ENCODE peak calls at places on chromosomes 7 and 10, in eight cellular contexts. One of them, this sample, is unnamed.

GRCh38 chr10:74246495-74246894 is 95.5 kb downstream of the ADK start:
- DNase-seq in GOT3: no peak
- DNase-seq in cerebellum: no peak
- DNase-seq in H9: no peak
- DNase-seq in stimulated activated naive B cell treated with anti-CD40 and anti-IgM and Interleukin-4, amounts not matched to agents 10 μg/mL and 1 μg/mL and 100 μg/mL, for 72 hours: no peak
- DNase-seq in heart right ventricle: no peak
- DNase-seq in activated CD4-positive, CD25-positive, alpha-beta regulatory T cell: no peak
- DNase-seq in BJ: no peak
- DNase-seq in this sample: no peak

GRCh38 chr7:3943779-3944520 is 642.9 kb downstream of the SDK1 start:
- DNase-seq in H9: no peak
- DNase-seq in heart right ventricle: no peak
- DNase-seq in stimulated activated naive B cell treated with anti-CD40 and anti-IgM and Interleukin-4, amounts not matched to agents 10 μg/mL and 1 μg/mL and 100 μg/mL, for 72 hours: no peak
- DNase-seq in GOT3: no peak
- DNase-seq in BJ: no peak
- DNase-seq in cerebellum: no peak
- DNase-seq in activated CD4-positive, CD25-positive, alpha-beta regulatory T cell: no peak
- DNase-seq in this sample: no peak

GRCh38 chr10:21125471-21126228 is 228.5 kb upstream of the NEBL start:
- DNase-seq in H9: no peak
- DNase-seq in heart right ventricle: no peak
- DNase-seq in activated CD4-positive, CD25-positive, alpha-beta regulatory T cell: no peak
- DNase-seq in cerebellum: peak
- DNase-seq in stimulated activated naive B cell treated with anti-CD40 and anti-IgM and Interleukin-4, amounts not matched to agents 10 μg/mL and 1 μg/mL and 100 μg/mL, for 72 hours: no peak
- DNase-seq in BJ: no peak
- DNase-seq in GOT3: no peak
- DNase-seq in this sample: no peak

GRCh38 chr7:7183833-7184463 is 1.6 kb downstream of the C1GALT1 start:
- DNase-seq in cerebellum: no peak
- DNase-seq in stimulated activated naive B cell treated with anti-CD40 and anti-IgM and Interleukin-4, amounts not matched to agents 10 μg/mL and 1 μg/mL and 100 μg/mL, for 72 hours: no peak
- DNase-seq in BJ: no peak
- DNase-seq in H9: no peak
- DNase-seq in activated CD4-positive, CD25-positive, alpha-beta regulatory T cell: no peak
- DNase-seq in heart right ventricle: no peak
- DNase-seq in GOT3: no peak
- DNase-seq in this sample: peak

GRCh38 chr10:851891-852290 is 79.6 kb downstream of the LARP4B start:
- DNase-seq in cerebellum: no peak
- DNase-seq in stimulated activated naive B cell treated with anti-CD40 and anti-IgM and Interleukin-4, amounts not matched to agents 10 μg/mL and 1 μg/mL and 100 μg/mL, for 72 hours: peak
- DNase-seq in H9: no peak
- DNase-seq in heart right ventricle: no peak
- DNase-seq in GOT3: no peak
- DNase-seq in BJ: no peak
- DNase-seq in activated CD4-positive, CD25-positive, alpha-beta regulatory T cell: no peak
- DNase-seq in this sample: no peak

GRCh38 chr7:47314728-47315601 is 266.9 kb downstream of the TNS3 start:
- DNase-seq in activated CD4-positive, CD25-positive, alpha-beta regulatory T cell: no peak
- DNase-seq in GOT3: no peak
- DNase-seq in cerebellum: peak
- DNase-seq in heart right ventricle: peak
- DNase-seq in BJ: peak
- DNase-seq in stimulated activated naive B cell treated with anti-CD40 and anti-IgM and Interleukin-4, amounts not matched to agents 10 μg/mL and 1 μg/mL and 100 μg/mL, for 72 hours: no peak
- DNase-seq in H9: no peak
- DNase-seq in this sample: no peak

GRCh38 chr10:74502963-74503608 is 323.3 kb upstream of the KAT6B start:
- DNase-seq in cerebellum: no peak
- DNase-seq in GOT3: no peak
- DNase-seq in activated CD4-positive, CD25-positive, alpha-beta regulatory T cell: no peak
- DNase-seq in heart right ventricle: no peak
- DNase-seq in BJ: peak
- DNase-seq in H9: no peak
- DNase-seq in stimulated activated naive B cell treated with anti-CD40 and anti-IgM and Interleukin-4, amounts not matched to agents 10 μg/mL and 1 μg/mL and 100 μg/mL, for 72 hours: no peak
- DNase-seq in this sample: peak

GRCh38 chr7:114652041-114652440 is 237.4 kb downstream of the FOXP2 start:
- DNase-seq in BJ: no peak
- DNase-seq in GOT3: no peak
- DNase-seq in heart right ventricle: no peak
- DNase-seq in cerebellum: no peak
- DNase-seq in stimulated activated naive B cell treated with anti-CD40 and anti-IgM and Interleukin-4, amounts not matched to agents 10 μg/mL and 1 μg/mL and 100 μg/mL, for 72 hours: no peak
- DNase-seq in activated CD4-positive, CD25-positive, alpha-beta regulatory T cell: no peak
- DNase-seq in H9: no peak
- DNase-seq in this sample: no peak

GRCh38 chr7:38127216-38128207 is 50.5 kb upstream of the STARD3NL start:
- DNase-seq in H9: no peak
- DNase-seq in heart right ventricle: no peak
- DNase-seq in activated CD4-positive, CD25-positive, alpha-beta regulatory T cell: no peak
- DNase-seq in BJ: no peak
- DNase-seq in cerebellum: no peak
- DNase-seq in GOT3: no peak
- DNase-seq in stimulated activated naive B cell treated with anti-CD40 and anti-IgM and Interleukin-4, amounts not matched to agents 10 μg/mL and 1 μg/mL and 100 μg/mL, for 72 hours: no peak
- DNase-seq in this sample: no peak

GRCh38 chr10:95818663-95819062 is 62.7 kb downstream of the ENTPD1 start:
- DNase-seq in BJ: peak
- DNase-seq in heart right ventricle: no peak
- DNase-seq in stimulated activated naive B cell treated with anti-CD40 and anti-IgM and Interleukin-4, amounts not matched to agents 10 μg/mL and 1 μg/mL and 100 μg/mL, for 72 hours: no peak
- DNase-seq in activated CD4-positive, CD25-positive, alpha-beta regulatory T cell: no peak
- DNase-seq in cerebellum: no peak
- DNase-seq in GOT3: no peak
- DNase-seq in H9: no peak
- DNase-seq in this sample: peak